ENCODE peak calls at places on chromosomes 12 and 14, in six cellular contexts. O, J, P, K, L and X are unnamed samples.

GRCh38 chr12:122964439-122965257 is 1.6 kb downstream of the ABCB9 start:
- DNase-seq in K (no peak), J (no peak), O (no peak), P (no peak), L (no peak), X (no peak)

GRCh38 chr12:13328535-13328934 is 132.0 kb downstream of the EMP1 start:
- DNase-seq in O (no peak), L (no peak), P (no peak), J (no peak), K (no peak), X (no peak)

GRCh38 chr12:95522692-95523091 is 28.6 kb downstream of the USP44 start:
- DNase-seq in J (no peak), P (no peak), O (no peak), K (no peak), L (no peak), X (no peak)

GRCh38 chr12:88908345-88908744 is 328.1 kb upstream of the KITLG start:
- DNase-seq in J (no peak), P (no peak), L (no peak), K (no peak), O (no peak), X (no peak)

GRCh38 chr12:14416658-14417057 is 51.2 kb downstream of the ATF7IP start:
- DNase-seq in K (no peak), O (no peak), L (no peak), J (peak), P (no peak), X (no peak)

GRCh38 chr14:88613552-88614010 is 50.7 kb downstream of the ZC3H14 start:
- DNase-seq in K (no peak), L (no peak), J (no peak), O (no peak), P (no peak), X (no peak)

GRCh38 chr14:94601961-94602391 is 10.2 kb upstream of the SERPINA3 start:
- DNase-seq in O (no peak), L (peak), P (peak), K (peak), J (peak), X (peak)

GRCh38 chr14:71166434-71166833 is 259.2 kb downstream of the PCNX1 start:
- DNase-seq in K (peak), J (no peak), L (peak), P (no peak), O (no peak), X (no peak)

GRCh38 chr12:64160718-64161060 is 61.4 kb downstream of the KICS2 start:
- DNase-seq in L (no peak), K (no peak), J (no peak), P (no peak), O (no peak), X (no peak)

GRCh38 chr12:68121143-68121542 is 38.4 kb downstream of the IFNG start:
- DNase-seq in J (no peak), O (no peak), L (no peak), K (no peak), P (no peak), X (no peak)

GRCh38 chr14:45177081-45177480 is 41.4 kb downstream of the FANCM start:
- DNase-seq in J (no peak), K (no peak), P (no peak), O (no peak), L (no peak), X (no peak)

GRCh38 chr12:93019911-93020224 is 90.8 kb upstream of the EEA1 start:
- DNase-seq in L (peak), O (peak), P (peak), J (no peak), K (no peak), X (no peak)

GRCh38 chr14:104106471-104106991 is 21.0 kb downstream of the ASPG start:
- DNase-seq in K (no peak), L (peak), J (no peak), P (no peak), O (peak), X (peak)

GRCh38 chr12:67034110-67034879 is 234.9 kb upstream of the CAND1 start:
- DNase-seq in L (no peak), P (no peak), J (no peak), K (no peak), O (no peak), X (no peak)

GRCh38 chr12:95204141-95204866 is 13.0 kb downstream of the FGD6 start:
- DNase-seq in O (peak), J (peak), K (peak), P (peak), L (peak), X (no peak)

GRCh38 chr12:110548678-110549077 is 34.4 kb downstream of the PPTC7 start:
- DNase-seq in P (no peak), J (no peak), K (no peak), O (no peak), L (no peak), X (no peak)

GRCh38 chr14:81427348-81428058 is 27.4 kb upstream of the STON2 start:
- DNase-seq in K (no peak), O (no peak), P (no peak), J (no peak), L (peak), X (no peak)

GRCh38 chr12:110744697-110745264 is 2.1 kb upstream of the PPP1CC start:
- DNase-seq in P (no peak), J (no peak), O (peak), K (no peak), L (peak), X (no peak)

GRCh38 chr12:47729233-47729632 is 3.9 kb upstream of the ENDOU start:
- DNase-seq in J (no peak), L (no peak), K (no peak), P (no peak), O (peak), X (no peak)

GRCh38 chr12:15590180-15590826 is 198.9 kb downstream of the EPS8 start:
- DNase-seq in P (peak), L (peak), O (peak), J (peak), K (peak), X (peak)

GRCh38 chr12:89346741-89347324 is 5.5 kb downstream of the DUSP6 start:
- DNase-seq in L (no peak), J (peak), P (no peak), K (no peak), O (no peak), X (no peak)

GRCh38 chr12:47808049-47808448 is 11.7 kb downstream of the HDAC7 start:
- DNase-seq in L (peak), O (no peak), J (peak), K (no peak), P (peak), X (peak)

GRCh38 chr14:83548061-83548839 is 1981.7 kb upstream of the FLRT2 start:
- DNase-seq in J (no peak), L (no peak), P (no peak), K (no peak), O (no peak), X (no peak)

GRCh38 chr12:50201987-50202521 is 34.9 kb upstream of the CERS5 start:
- DNase-seq in K (no peak), P (no peak), O (no peak), L (peak), J (no peak), X (no peak)

GRCh38 chr12:64392221-64392620 is 1.7 kb upstream of the C12orf56 start:
- DNase-seq in K (peak), J (no peak), L (no peak), P (no peak), O (no peak), X (no peak)

GRCh38 chr12:124554429-124555029 is 12.9 kb downstream of the NCOR2 start:
- DNase-seq in K (no peak), L (no peak), J (peak), P (no peak), O (peak), X (peak)

GRCh38 chr12:124150176-124150575 is 144.7 kb upstream of the RFLNA start:
- DNase-seq in K (no peak), O (no peak), P (no peak), L (no peak), J (no peak), X (no peak)

GRCh38 chr14:97369901-97370300 is 572.7 kb downstream of the VRK1 start:
- DNase-seq in J (no peak), K (no peak), L (no peak), O (no peak), P (no peak), X (no peak)

GRCh38 chr14:45716506-45716905 is 463.5 kb upstream of the MIS18BP1 start:
- DNase-seq in L (no peak), P (no peak), O (no peak), J (no peak), K (peak), X (no peak)

GRCh38 chr14:37329189-37330001 is 131.7 kb downstream of the MIPOL1 start:
- DNase-seq in J (no peak), P (no peak), L (no peak), O (no peak), K (peak), X (no peak)

GRCh38 chr12:68119724-68120211 is 39.8 kb downstream of the IFNG start:
- DNase-seq in K (no peak), O (no peak), P (no peak), L (no peak), J (no peak), X (no peak)

GRCh38 chr12:106436183-106436582 is 78.6 kb downstream of the POLR3B start:
- DNase-seq in O (no peak), P (no peak), L (no peak), K (no peak), J (no peak), X (no peak)

GRCh38 chr14:33408291-33408690 is 469.6 kb downstream of the NPAS3 start:
- DNase-seq in K (no peak), J (no peak), L (no peak), P (no peak), O (no peak), X (no peak)

GRCh38 chr14:44165286-44165685 is 341.8 kb downstream of the FSCB start:
- DNase-seq in O (no peak), P (no peak), J (no peak), K (no peak), L (no peak), X (no peak)

GRCh38 chr14:42002139-42002538 is 395.5 kb downstream of the LRFN5 start:
- DNase-seq in K (no peak), O (no peak), J (no peak), L (no peak), P (no peak), X (no peak)

GRCh38 chr14:104393199-104393897 is 186.2 kb upstream of the C14orf180 start:
- DNase-seq in P (peak), L (no peak), J (peak), K (no peak), O (peak), X (peak)

GRCh38 chr12:56723889-56724659 is 1.0 kb downstream of the NACA start:
- DNase-seq in P (peak), O (no peak), L (peak), K (no peak), J (peak), X (no peak)

GRCh38 chr12:6393109-6393508 is 9.1 kb downstream of the LTBR start:
- DNase-seq in L (no peak), P (no peak), O (no peak), K (no peak), J (no peak), X (no peak)

GRCh38 chr12:6390084-6390799 is 6.3 kb downstream of the LTBR start:
- DNase-seq in L (peak), J (no peak), P (no peak), O (no peak), K (no peak), X (no peak)

GRCh38 chr12:6394398-6394797 is 10.4 kb downstream of the LTBR start:
- DNase-seq in P (no peak), L (no peak), J (no peak), K (no peak), O (no peak), X (no peak)

GRCh38 chr12:6391013-6391412 is 7.1 kb downstream of the LTBR start:
- DNase-seq in J (no peak), K (no peak), O (no peak), L (no peak), P (no peak), X (no peak)

GRCh38 chr12:6392499-6392898 is 8.5 kb downstream of the LTBR start:
- DNase-seq in K (no peak), J (no peak), O (peak), L (peak), P (no peak), X (no peak)
- TF ChIP-seq POLR2A in K (no peak), J (no peak), O (peak), L (peak), P (no peak), X (no peak)

DNA sequence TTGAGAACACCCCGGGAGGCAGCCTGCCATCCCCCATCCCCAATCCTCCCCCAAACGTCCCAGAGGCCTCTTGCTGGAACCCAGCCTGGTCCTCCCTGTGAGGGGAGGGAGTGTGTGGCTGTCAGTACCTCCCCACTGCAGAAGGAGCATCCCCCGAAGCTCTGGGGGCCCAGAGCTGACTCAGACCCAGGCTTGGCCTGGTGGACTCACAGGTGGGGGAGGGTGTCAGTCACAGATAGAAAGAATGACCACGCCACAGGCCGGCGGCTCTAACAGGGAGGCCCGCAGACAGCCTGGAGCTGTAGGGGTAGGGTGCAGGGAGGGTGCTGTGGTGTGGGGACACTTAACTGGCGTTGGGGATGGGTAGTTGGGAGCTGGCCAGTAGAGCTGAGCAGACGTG is 5.3 kb downstream of the HHIPL1 start:
- DNase-seq in J (no peak), O (no peak), P (no peak), K (no peak), L (no peak), X (no peak)
- H3K4me3 ChIP-seq in J (no peak), O (no peak), P (no peak), K (no peak), L (no peak), X (no peak)

GRCh38 chr14:103000291-103000921 is 56.9 kb downstream of the CDC42BPB start:
- DNase-seq in P (no peak), O (no peak), J (no peak), K (no peak), L (no peak), X (no peak)
- H3K27ac ChIP-seq in P (no peak), O (no peak), J (no peak), K (no peak), L (no peak), X (no peak)

DNA sequence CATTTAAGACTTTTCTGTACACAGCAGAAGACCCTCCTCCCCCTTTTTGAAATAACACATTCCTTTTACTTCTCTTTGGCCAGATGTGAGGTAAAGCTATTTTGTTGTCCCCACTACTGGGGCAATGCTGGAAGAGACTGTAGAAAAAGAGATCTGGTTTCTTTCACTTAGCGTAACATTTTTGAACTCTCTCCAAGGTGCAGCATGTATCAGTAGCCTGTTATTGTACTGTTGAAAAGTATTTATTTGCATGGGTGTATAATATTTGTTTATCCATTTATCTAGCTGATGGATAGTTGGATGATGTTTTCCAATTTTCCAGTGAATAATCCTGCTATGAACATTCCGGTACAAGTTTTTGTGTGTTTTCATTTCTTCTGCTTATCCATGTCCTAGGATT is 335.2 kb downstream of the SOX5 start:
- DNase-seq in J (no peak), L (no peak), P (no peak), O (no peak), K (no peak), X (no peak)
- TF ChIP-seq POLR2A in J (no peak), L (no peak), P (no peak), O (no peak), K (no peak), X (no peak)

GRCh38 chr14:60658116-60658515 is 8.8 kb upstream of the SIX1 start:
- DNase-seq in O (no peak), K (no peak), J (no peak), L (no peak), P (no peak), X (no peak)
- H3K4me3 ChIP-seq in O (no peak), K (no peak), J (no peak), L (no peak), P (no peak), X (peak)

GRCh38 chr12:27332407-27333310 is at the start of gene BMAL2:
- DNase-seq in L (peak), J (peak), O (peak), K (peak), P (peak), X (peak)
- H3K27ac ChIP-seq in L (peak), J (peak), O (peak), K (peak), P (no peak), X (peak)

GRCh38 chr12:53047221-53048032 is 2.4 kb upstream of the TNS2 start:
- DNase-seq in L (peak), P (peak), O (peak), J (peak), K (peak), X (peak)
- TF ChIP-seq POLR2A in L (peak), P (peak), O (peak), J (peak), K (peak), X (no peak)

DNA sequence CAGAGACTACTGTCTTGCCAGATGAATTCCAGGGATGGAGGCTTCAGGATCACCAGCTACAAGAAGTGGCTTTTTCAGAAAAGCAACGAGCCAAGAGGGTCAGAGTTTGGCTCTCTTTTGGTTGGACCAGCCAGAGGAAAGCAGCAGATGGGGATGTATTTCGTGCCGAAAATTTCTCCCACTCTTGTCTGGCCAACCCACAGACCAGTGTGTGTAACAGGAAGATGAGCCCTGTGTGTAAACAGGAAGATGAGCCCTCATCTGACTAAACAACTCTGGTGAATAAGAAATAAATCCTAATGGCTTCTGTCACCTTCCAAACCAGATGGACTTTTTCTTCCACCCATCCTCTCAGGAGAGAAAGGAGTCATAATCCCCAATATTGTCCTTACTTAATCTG is 13.1 kb downstream of the GPR68 start:
- DNase-seq in L (no peak), O (no peak), K (no peak), J (no peak), P (no peak), X (no peak)
- H3K4me3 ChIP-seq in L (no peak), O (no peak), K (no peak), J (no peak), P (no peak), X (no peak)

GRCh38 chr12:116264525-116265070 is 12.9 kb downstream of the MED13L start:
- DNase-seq in J (no peak), O (no peak), L (no peak), P (no peak), K (no peak), X (no peak)

GRCh38 chr12:116263431-116263830 is 14.1 kb downstream of the MED13L start:
- DNase-seq in K (no peak), L (no peak), P (no peak), O (no peak), J (no peak), X (no peak)

GRCh38 chr12:116265361-116266128 is 11.9 kb downstream of the MED13L start:
- DNase-seq in L (no peak), P (no peak), K (no peak), J (no peak), O (no peak), X (no peak)

GRCh38 chr12:116262741-116263140 is 14.8 kb downstream of the MED13L start:
- DNase-seq in P (no peak), J (no peak), K (no peak), L (no peak), O (no peak), X (no peak)

GRCh38 chr12:116263844-116264243 is 13.6 kb downstream of the MED13L start:
- DNase-seq in L (no peak), O (no peak), P (no peak), K (no peak), J (no peak), X (no peak)
- H3K27ac ChIP-seq in L (no peak), O (no peak), P (no peak), K (peak), J (no peak), X (no peak)